ENCODE peak calls at places on chromosome 12, in ten cellular contexts. M is CD4-positive, alpha-beta memory T cell; C is AG08395; Q is retina; J is Caki2; Z is stimulated activated CD4-positive, alpha-beta T cell treated with anti-CD3 and anti-CD28 coated beads, Interleukin-4, amount 100 ng/mL, for 48 hours; R is mucosa of descending colon; A is SIG-M5; B is activated CD4-positive, alpha-beta memory T cell treated with anti-CD3 and anti-CD28 coated beads for 36 hours; P is CD8-positive, alpha-beta memory T cell. U is an unnamed sample.

GRCh38 chr12:49984476-49984890 is 11.7 kb downstream of the AQP6 start:
- DNase-seq in M (no peak), C (no peak), Q (peak; percentile 59), J (no peak), Z (no peak), R (no peak), A (no peak), B (no peak), P (no peak), U (no peak)

GRCh38 chr12:116538682-116539264 is 20.4 kb upstream of the MAP1LC3B2 start:
- DNase-seq in M (no peak), C (no peak), Q (no peak), J (peak; percentile 29), Z (no peak), R (no peak), A (no peak), B (no peak), P (no peak), U (no peak)

GRCh38 chr12:75759842-75760260 is 248.4 kb upstream of the KRR1 start:
- DNase-seq in M (no peak), C (peak; percentile 67), Q (no peak), J (peak; percentile 64), Z (no peak), R (no peak), A (no peak), B (no peak), P (no peak), U (no peak)

GRCh38 chr12:78293039-78293686 is 462.5 kb downstream of the NAV3 start:
- DNase-seq in M (no peak), C (no peak), Q (no peak), J (peak; percentile 94), Z (no peak), R (peak; percentile 35), A (no peak), B (no peak), P (no peak), U (no peak)

GRCh38 chr12:13499008-13499407 is 302.5 kb downstream of the EMP1 start:
- DNase-seq in M (no peak), C (no peak), Q (no peak), J (no peak), Z (no peak), R (no peak), A (no peak), B (no peak), P (no peak), U (no peak)

GRCh38 chr12:47768323-47768811 is 4.7 kb upstream of the SLC48A1 start:
- DNase-seq in M (no peak), C (no peak), Q (no peak), J (peak; percentile 97), Z (no peak), R (no peak), A (no peak), B (no peak), P (no peak), U (no peak)

GRCh38 chr12:4027412-4027811 is 154.2 kb upstream of the PARP11 start:
- DNase-seq in M (peak; percentile 68), C (no peak), Q (no peak), J (peak; percentile 30), Z (peak; percentile 49), R (peak; percentile 37), A (no peak), B (peak; percentile 78), P (peak; percentile 68), U (no peak)

GRCh38 chr12:48997719-48998496 is 1.3 kb downstream of the DDN start:
- DNase-seq in M (no peak), C (peak; percentile 63), Q (peak; percentile 65), J (no peak), Z (no peak), R (peak; percentile 28), A (no peak), B (peak; percentile 32), P (peak; percentile 58), U (no peak)

GRCh38 chr12:124279846-124280360 is 15.0 kb upstream of the RFLNA start:
- DNase-seq in M (no peak), C (peak; percentile 13), Q (no peak), J (no peak), Z (no peak), R (peak; percentile 32), A (no peak), B (no peak), P (no peak), U (no peak)

GRCh38 chr12:46585854-46586621 is 213.5 kb upstream of the SLC38A2 start:
- DNase-seq in M (peak; percentile 65), C (no peak), Q (no peak), J (peak; percentile 41), Z (peak; percentile 4), R (peak; percentile 71), A (no peak), B (peak; percentile 52), P (peak; percentile 71), U (peak; percentile 84)

GRCh38 chr12:42402821-42403411 is 76.9 kb downstream of the PPHLN1 start:
- DNase-seq in M (no peak), C (no peak), Q (no peak), J (no peak), Z (no peak), R (no peak), A (no peak), B (no peak), P (no peak), U (no peak)

U was measured in RWPE2.